ENCODE peak calls at places on chromosomes 1 and 21, in eight cellular contexts. One of them, this sample, is unnamed.

GRCh38 chr1:204889681-204890373 is 19.2 kb downstream of the NFASC start:
- ATAC-seq in right lobe of liver: no peak
- ATAC-seq in Panc1: no peak
- ATAC-seq in upper lobe of left lung: no peak
- ATAC-seq in CD4-positive, CD25-positive, alpha-beta regulatory T cell: no peak
- ATAC-seq in PC-3: no peak
- ATAC-seq in aorta: no peak
- ATAC-seq in right cardiac atrium: peak
- ATAC-seq in this sample: no peak

GRCh38 chr1:2558030-2558400 is 1.8 kb downstream of the TNFRSF14 start:
- ATAC-seq in Panc1: no peak
- ATAC-seq in PC-3: no peak
- ATAC-seq in right cardiac atrium: no peak
- ATAC-seq in upper lobe of left lung: no peak
- ATAC-seq in right lobe of liver: no peak
- ATAC-seq in aorta: no peak
- ATAC-seq in CD4-positive, CD25-positive, alpha-beta regulatory T cell: no peak
- ATAC-seq in this sample: no peak

GRCh38 chr1:160662888-160663287 is 16.0 kb upstream of the SLAMF1 start:
- ATAC-seq in right cardiac atrium: no peak
- ATAC-seq in aorta: no peak
- ATAC-seq in PC-3: no peak
- ATAC-seq in CD4-positive, CD25-positive, alpha-beta regulatory T cell: no peak
- ATAC-seq in upper lobe of left lung: no peak
- ATAC-seq in Panc1: no peak
- ATAC-seq in right lobe of liver: peak
- ATAC-seq in this sample: no peak

GRCh38 chr1:26384076-26384475 is 11.5 kb upstream of the ZNF683 start:
- ATAC-seq in right lobe of liver: no peak
- ATAC-seq in aorta: no peak
- ATAC-seq in upper lobe of left lung: no peak
- ATAC-seq in CD4-positive, CD25-positive, alpha-beta regulatory T cell: no peak
- ATAC-seq in PC-3: no peak
- ATAC-seq in right cardiac atrium: no peak
- ATAC-seq in Panc1: no peak
- ATAC-seq in this sample: no peak

GRCh38 chr1:75502776-75503175 is 108.1 kb downstream of the SLC44A5 start:
- ATAC-seq in PC-3: no peak
- ATAC-seq in Panc1: no peak
- ATAC-seq in right lobe of liver: no peak
- ATAC-seq in aorta: no peak
- ATAC-seq in right cardiac atrium: no peak
- ATAC-seq in CD4-positive, CD25-positive, alpha-beta regulatory T cell: no peak
- ATAC-seq in upper lobe of left lung: no peak
- ATAC-seq in this sample: no peak

GRCh38 chr1:28246427-28246832 is 10.5 kb downstream of the ATP5IF1 start:
- ATAC-seq in aorta: no peak
- ATAC-seq in right lobe of liver: no peak
- ATAC-seq in CD4-positive, CD25-positive, alpha-beta regulatory T cell: peak
- ATAC-seq in Panc1: no peak
- ATAC-seq in right cardiac atrium: no peak
- ATAC-seq in upper lobe of left lung: no peak
- ATAC-seq in PC-3: peak
- ATAC-seq in this sample: no peak

GRCh38 chr1:56404561-56405030 is 174.8 kb downstream of the PLPP3 start:
- ATAC-seq in CD4-positive, CD25-positive, alpha-beta regulatory T cell: no peak
- ATAC-seq in right cardiac atrium: peak
- ATAC-seq in aorta: peak
- ATAC-seq in PC-3: no peak
- ATAC-seq in upper lobe of left lung: no peak
- ATAC-seq in Panc1: no peak
- ATAC-seq in right lobe of liver: no peak
- ATAC-seq in this sample: peak

GRCh38 chr1:201395936-201396335 is 3.2 kb downstream of the LAD1 start:
- ATAC-seq in aorta: no peak
- ATAC-seq in PC-3: no peak
- ATAC-seq in upper lobe of left lung: no peak
- ATAC-seq in Panc1: no peak
- ATAC-seq in right lobe of liver: peak
- ATAC-seq in CD4-positive, CD25-positive, alpha-beta regulatory T cell: no peak
- ATAC-seq in right cardiac atrium: no peak
- ATAC-seq in this sample: no peak

GRCh38 chr1:14538335-14538734 is 60.1 kb upstream of the KAZN start:
- ATAC-seq in aorta: no peak
- ATAC-seq in right lobe of liver: no peak
- ATAC-seq in upper lobe of left lung: no peak
- ATAC-seq in CD4-positive, CD25-positive, alpha-beta regulatory T cell: no peak
- ATAC-seq in right cardiac atrium: no peak
- ATAC-seq in PC-3: peak
- ATAC-seq in Panc1: no peak
- ATAC-seq in this sample: no peak

GRCh38 chr1:46969014-46969619 is 27.8 kb upstream of the CYP4A11 start:
- ATAC-seq in CD4-positive, CD25-positive, alpha-beta regulatory T cell: no peak
- ATAC-seq in Panc1: no peak
- ATAC-seq in PC-3: no peak
- ATAC-seq in right lobe of liver: peak
- ATAC-seq in right cardiac atrium: no peak
- ATAC-seq in upper lobe of left lung: no peak
- ATAC-seq in aorta: no peak
- ATAC-seq in this sample: no peak

GRCh38 chr1:114982251-114982650 is 47.4 kb upstream of the TSHB start:
- ATAC-seq in aorta: no peak
- ATAC-seq in right cardiac atrium: no peak
- ATAC-seq in right lobe of liver: no peak
- ATAC-seq in CD4-positive, CD25-positive, alpha-beta regulatory T cell: no peak
- ATAC-seq in upper lobe of left lung: no peak
- ATAC-seq in Panc1: no peak
- ATAC-seq in PC-3: no peak
- ATAC-seq in this sample: no peak

GRCh38 chr1:214941061-214941460 is 141.5 kb upstream of the KCNK2 start:
- ATAC-seq in right lobe of liver: no peak
- ATAC-seq in aorta: no peak
- ATAC-seq in upper lobe of left lung: no peak
- ATAC-seq in PC-3: no peak
- ATAC-seq in right cardiac atrium: no peak
- ATAC-seq in Panc1: no peak
- ATAC-seq in CD4-positive, CD25-positive, alpha-beta regulatory T cell: no peak
- ATAC-seq in this sample: no peak

GRCh38 chr1:206506803-206507394 is 432 bp upstream of the RASSF5 start:
- ATAC-seq in right cardiac atrium: peak
- ATAC-seq in aorta: peak
- ATAC-seq in Panc1: peak
- ATAC-seq in CD4-positive, CD25-positive, alpha-beta regulatory T cell: peak
- ATAC-seq in PC-3: no peak
- ATAC-seq in right lobe of liver: peak
- ATAC-seq in upper lobe of left lung: no peak
- ATAC-seq in this sample: no peak

GRCh38 chr21:9767592-9768375 is 753.6 kb upstream of the TPTE start:
- ATAC-seq in right lobe of liver: no peak
- ATAC-seq in right cardiac atrium: no peak
- ATAC-seq in CD4-positive, CD25-positive, alpha-beta regulatory T cell: no peak
- ATAC-seq in aorta: peak
- ATAC-seq in Panc1: no peak
- ATAC-seq in upper lobe of left lung: peak
- ATAC-seq in PC-3: no peak
- ATAC-seq in this sample: peak

GRCh38 chr21:45236481-45236880 is 51.2 kb downstream of the POFUT2 start:
- ATAC-seq in PC-3: peak
- ATAC-seq in CD4-positive, CD25-positive, alpha-beta regulatory T cell: no peak
- ATAC-seq in upper lobe of left lung: no peak
- ATAC-seq in Panc1: no peak
- ATAC-seq in right cardiac atrium: no peak
- ATAC-seq in aorta: no peak
- ATAC-seq in right lobe of liver: no peak
- ATAC-seq in this sample: no peak

GRCh38 chr1:67784545-67785186 is 48.6 kb downstream of the GNG12 start:
- ATAC-seq in right cardiac atrium: no peak
- ATAC-seq in Panc1: no peak
- ATAC-seq in upper lobe of left lung: no peak
- ATAC-seq in CD4-positive, CD25-positive, alpha-beta regulatory T cell: no peak
- ATAC-seq in aorta: no peak
- ATAC-seq in PC-3: no peak
- ATAC-seq in right lobe of liver: no peak
- ATAC-seq in this sample: no peak

GRCh38 chr1:172980456-172980855 is 70.3 kb downstream of the TNFSF18 start:
- ATAC-seq in PC-3: peak
- ATAC-seq in right cardiac atrium: no peak
- ATAC-seq in CD4-positive, CD25-positive, alpha-beta regulatory T cell: no peak
- ATAC-seq in right lobe of liver: no peak
- ATAC-seq in upper lobe of left lung: no peak
- ATAC-seq in Panc1: no peak
- ATAC-seq in aorta: no peak
- ATAC-seq in this sample: no peak

GRCh38 chr21:42980959-42981523 is 6.7 kb downstream of the PKNOX1 start:
- ATAC-seq in right lobe of liver: no peak
- ATAC-seq in upper lobe of left lung: no peak
- ATAC-seq in right cardiac atrium: no peak
- ATAC-seq in CD4-positive, CD25-positive, alpha-beta regulatory T cell: no peak
- ATAC-seq in Panc1: no peak
- ATAC-seq in PC-3: no peak
- ATAC-seq in aorta: no peak
- ATAC-seq in this sample: no peak

GRCh38 chr1:179263121-179263520 is 30.5 kb upstream of the SOAT1 start:
- ATAC-seq in aorta: no peak
- ATAC-seq in CD4-positive, CD25-positive, alpha-beta regulatory T cell: no peak
- ATAC-seq in upper lobe of left lung: no peak
- ATAC-seq in PC-3: no peak
- ATAC-seq in Panc1: no peak
- ATAC-seq in right cardiac atrium: no peak
- ATAC-seq in right lobe of liver: no peak
- ATAC-seq in this sample: no peak

GRCh38 chr1:222104661-222105392 is 362.9 kb upstream of the DUSP10 start:
- ATAC-seq in right lobe of liver: peak
- ATAC-seq in aorta: no peak
- ATAC-seq in CD4-positive, CD25-positive, alpha-beta regulatory T cell: no peak
- ATAC-seq in Panc1: no peak
- ATAC-seq in PC-3: peak
- ATAC-seq in upper lobe of left lung: no peak
- ATAC-seq in right cardiac atrium: no peak
- ATAC-seq in this sample: no peak

GRCh38 chr1:20366766-20367602 is 76.3 kb downstream of the VWA5B1 start:
- ATAC-seq in Panc1: peak
- ATAC-seq in right cardiac atrium: peak
- ATAC-seq in right lobe of liver: peak
- ATAC-seq in PC-3: peak
- ATAC-seq in aorta: no peak
- ATAC-seq in upper lobe of left lung: peak
- ATAC-seq in CD4-positive, CD25-positive, alpha-beta regulatory T cell: no peak
- ATAC-seq in this sample: peak
- H3K27ac ChIP-seq in Panc1: no peak
- H3K27ac ChIP-seq in right cardiac atrium: no peak
- H3K27ac ChIP-seq in right lobe of liver: no peak
- H3K27ac ChIP-seq in PC-3: no peak
- H3K27ac ChIP-seq in aorta: no peak
- H3K27ac ChIP-seq in upper lobe of left lung: peak
- H3K27ac ChIP-seq in CD4-positive, CD25-positive, alpha-beta regulatory T cell: no peak
- H3K27ac ChIP-seq in this sample: no peak

GRCh38 chr1:54650417-54650816 is 8.8 kb downstream of the MROH7 start:
- ATAC-seq in Panc1: no peak
- ATAC-seq in PC-3: no peak
- ATAC-seq in right cardiac atrium: no peak
- ATAC-seq in upper lobe of left lung: no peak
- ATAC-seq in aorta: no peak
- ATAC-seq in CD4-positive, CD25-positive, alpha-beta regulatory T cell: no peak
- ATAC-seq in right lobe of liver: no peak
- ATAC-seq in this sample: no peak

GRCh38 chr1:54649921-54650320 is 8.3 kb downstream of the MROH7 start:
- ATAC-seq in upper lobe of left lung: no peak
- ATAC-seq in aorta: no peak
- ATAC-seq in Panc1: no peak
- ATAC-seq in right cardiac atrium: no peak
- ATAC-seq in right lobe of liver: no peak
- ATAC-seq in CD4-positive, CD25-positive, alpha-beta regulatory T cell: no peak
- ATAC-seq in PC-3: no peak
- ATAC-seq in this sample: no peak

GRCh38 chr1:54651608-54652007 is 10.0 kb downstream of the MROH7 start:
- ATAC-seq in PC-3: no peak
- ATAC-seq in right lobe of liver: peak
- ATAC-seq in right cardiac atrium: no peak
- ATAC-seq in Panc1: no peak
- ATAC-seq in upper lobe of left lung: no peak
- ATAC-seq in aorta: no peak
- ATAC-seq in CD4-positive, CD25-positive, alpha-beta regulatory T cell: no peak
- ATAC-seq in this sample: no peak

GRCh38 chr1:54653036-54653435 is 11.4 kb downstream of the MROH7 start:
- ATAC-seq in CD4-positive, CD25-positive, alpha-beta regulatory T cell: no peak
- ATAC-seq in Panc1: no peak
- ATAC-seq in upper lobe of left lung: no peak
- ATAC-seq in right cardiac atrium: no peak
- ATAC-seq in right lobe of liver: no peak
- ATAC-seq in PC-3: no peak
- ATAC-seq in aorta: no peak
- ATAC-seq in this sample: no peak

GRCh38 chr1:54652172-54652571 is 10.6 kb downstream of the MROH7 start:
- ATAC-seq in upper lobe of left lung: no peak
- ATAC-seq in CD4-positive, CD25-positive, alpha-beta regulatory T cell: no peak
- ATAC-seq in PC-3: no peak
- ATAC-seq in right lobe of liver: peak
- ATAC-seq in Panc1: no peak
- ATAC-seq in right cardiac atrium: no peak
- ATAC-seq in aorta: no peak
- ATAC-seq in this sample: no peak
- H3K27ac ChIP-seq in upper lobe of left lung: no peak
- H3K27ac ChIP-seq in CD4-positive, CD25-positive, alpha-beta regulatory T cell: no peak
- H3K27ac ChIP-seq in PC-3: no peak
- H3K27ac ChIP-seq in right lobe of liver: peak
- H3K27ac ChIP-seq in Panc1: no peak
- H3K27ac ChIP-seq in right cardiac atrium: no peak
- H3K27ac ChIP-seq in aorta: no peak
- H3K27ac ChIP-seq in this sample: no peak

GRCh38 chr1:94648225-94649007 is 106.9 kb upstream of the F3 start:
- ATAC-seq in aorta: peak
- ATAC-seq in Panc1: no peak
- ATAC-seq in upper lobe of left lung: peak
- ATAC-seq in CD4-positive, CD25-positive, alpha-beta regulatory T cell: no peak
- ATAC-seq in right lobe of liver: peak
- ATAC-seq in PC-3: no peak
- ATAC-seq in right cardiac atrium: peak
- ATAC-seq in this sample: peak
- H3K27ac ChIP-seq in aorta: peak
- H3K27ac ChIP-seq in Panc1: no peak
- H3K27ac ChIP-seq in upper lobe of left lung: no peak
- H3K27ac ChIP-seq in CD4-positive, CD25-positive, alpha-beta regulatory T cell: no peak
- H3K27ac ChIP-seq in right lobe of liver: no peak
- H3K27ac ChIP-seq in PC-3: no peak
- H3K27ac ChIP-seq in right cardiac atrium: no peak
- H3K27ac ChIP-seq in this sample: peak

DNA sequence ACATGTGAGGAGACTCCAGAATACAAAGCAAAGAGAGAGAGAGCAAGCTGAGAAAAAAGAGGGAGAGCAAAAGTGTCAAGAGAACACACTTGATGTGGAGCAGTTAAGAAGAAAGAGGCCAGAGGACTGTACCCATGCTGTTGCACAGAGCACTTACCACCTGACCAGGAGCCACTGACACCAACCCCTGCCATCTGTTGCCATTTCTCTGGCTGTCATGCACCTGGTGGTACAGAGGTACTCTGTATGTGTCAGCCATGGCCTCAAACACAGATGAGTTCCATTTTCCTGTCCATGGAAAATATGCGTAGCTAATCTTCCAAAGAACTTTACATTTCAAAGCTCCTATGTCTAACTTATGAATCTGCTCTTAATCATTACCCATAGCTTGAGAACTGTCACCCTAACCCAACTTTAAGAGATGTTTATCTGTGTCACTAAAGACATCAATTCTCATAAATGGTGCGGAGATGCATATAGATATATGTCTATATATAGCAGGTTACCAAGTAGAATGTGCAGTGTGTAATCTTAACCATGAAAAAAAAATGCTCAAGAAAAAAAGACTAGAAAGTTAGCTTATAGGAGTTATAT is 32.7 kb upstream of the ABCD3 start:
- ATAC-seq in PC-3: no peak
- ATAC-seq in CD4-positive, CD25-positive, alpha-beta regulatory T cell: no peak
- ATAC-seq in upper lobe of left lung: peak
- ATAC-seq in aorta: no peak
- ATAC-seq in Panc1: no peak
- ATAC-seq in right lobe of liver: no peak
- ATAC-seq in right cardiac atrium: no peak
- ATAC-seq in this sample: no peak
- H3K27ac ChIP-seq in PC-3: no peak
- H3K27ac ChIP-seq in CD4-positive, CD25-positive, alpha-beta regulatory T cell: no peak
- H3K27ac ChIP-seq in upper lobe of left lung: peak
- H3K27ac ChIP-seq in aorta: no peak
- H3K27ac ChIP-seq in Panc1: no peak
- H3K27ac ChIP-seq in right lobe of liver: peak
- H3K27ac ChIP-seq in right cardiac atrium: no peak
- H3K27ac ChIP-seq in this sample: no peak

This sample was measured in gastroesophageal sphincter.